ENCODE peak calls at places on chromosomes 7 and 10, in ten cellular contexts. One of them, this sample, is unnamed.

GRCh38 chr7:76179686-76180085 is 22.0 kb upstream of the SRRM3 start:
- DNase-seq in heart right ventricle: no peak
- DNase-seq in IMR-90: no peak
- DNase-seq in foreskin fibroblast: no peak
- DNase-seq in AG10803: no peak
- DNase-seq in AG04449: no peak
- DNase-seq in keratinocyte: no peak
- DNase-seq in GM23248: no peak
- DNase-seq in HFF-Myc: no peak
- DNase-seq in CD8-positive, alpha-beta memory T cell: no peak
- DNase-seq in this sample: no peak

GRCh38 chr10:802506-802905 is 113.0 kb upstream of the DIP2C start:
- DNase-seq in heart right ventricle: no peak
- DNase-seq in IMR-90: no peak
- DNase-seq in foreskin fibroblast: no peak
- DNase-seq in AG10803: no peak
- DNase-seq in AG04449: no peak
- DNase-seq in keratinocyte: no peak
- DNase-seq in GM23248: no peak
- DNase-seq in HFF-Myc: no peak
- DNase-seq in CD8-positive, alpha-beta memory T cell: no peak
- DNase-seq in this sample: no peak

GRCh38 chr7:51774178-51774577 is 457.6 kb upstream of the COBL start:
- DNase-seq in heart right ventricle: no peak
- DNase-seq in IMR-90: no peak
- DNase-seq in foreskin fibroblast: no peak
- DNase-seq in AG10803: no peak
- DNase-seq in AG04449: no peak
- DNase-seq in keratinocyte: no peak
- DNase-seq in GM23248: no peak
- DNase-seq in HFF-Myc: no peak
- DNase-seq in CD8-positive, alpha-beta memory T cell: no peak
- DNase-seq in this sample: no peak

GRCh38 chr7:128168667-128169210 is 72.3 kb upstream of the LEP start:
- DNase-seq in heart right ventricle: peak; percentile 34
- DNase-seq in IMR-90: no peak
- DNase-seq in foreskin fibroblast: no peak
- DNase-seq in AG10803: peak; percentile 7
- DNase-seq in AG04449: no peak
- DNase-seq in keratinocyte: no peak
- DNase-seq in GM23248: peak; percentile 46
- DNase-seq in HFF-Myc: no peak
- DNase-seq in CD8-positive, alpha-beta memory T cell: no peak
- DNase-seq in this sample: no peak

GRCh38 chr7:45588466-45588865 is 14.3 kb downstream of the ADCY1 start:
- DNase-seq in heart right ventricle: no peak
- DNase-seq in IMR-90: no peak
- DNase-seq in foreskin fibroblast: no peak
- DNase-seq in AG10803: no peak
- DNase-seq in AG04449: no peak
- DNase-seq in keratinocyte: no peak
- DNase-seq in GM23248: no peak
- DNase-seq in HFF-Myc: no peak
- DNase-seq in CD8-positive, alpha-beta memory T cell: no peak
- DNase-seq in this sample: no peak

GRCh38 chr10:42830237-42830636 is 47.6 kb downstream of the BMS1 start:
- DNase-seq in heart right ventricle: no peak
- DNase-seq in IMR-90: no peak
- DNase-seq in foreskin fibroblast: no peak
- DNase-seq in AG10803: no peak
- DNase-seq in AG04449: no peak
- DNase-seq in keratinocyte: no peak
- DNase-seq in GM23248: no peak
- DNase-seq in HFF-Myc: no peak
- DNase-seq in CD8-positive, alpha-beta memory T cell: no peak
- DNase-seq in this sample: no peak

GRCh38 chr7:29807179-29807841 is 1.0 kb downstream of the WIPF3 start:
- DNase-seq in heart right ventricle: peak; percentile 64
- DNase-seq in IMR-90: no peak
- DNase-seq in foreskin fibroblast: no peak
- DNase-seq in AG10803: peak; percentile 5
- DNase-seq in AG04449: no peak
- DNase-seq in keratinocyte: no peak
- DNase-seq in GM23248: peak; percentile 41
- DNase-seq in HFF-Myc: no peak
- DNase-seq in CD8-positive, alpha-beta memory T cell: no peak
- DNase-seq in this sample: no peak

GRCh38 chr10:34666008-34666700 is 148.9 kb downstream of the PARD3 start:
- DNase-seq in heart right ventricle: no peak
- DNase-seq in IMR-90: peak; percentile 94
- DNase-seq in foreskin fibroblast: peak; percentile 80
- DNase-seq in AG10803: peak; percentile 94
- DNase-seq in AG04449: peak; percentile 70
- DNase-seq in keratinocyte: peak; percentile 83
- DNase-seq in GM23248: peak; percentile 96
- DNase-seq in HFF-Myc: peak; percentile 82
- DNase-seq in CD8-positive, alpha-beta memory T cell: no peak
- DNase-seq in this sample: peak; percentile 63

GRCh38 chr10:3530346-3531096 is 254.5 kb downstream of the KLF6 start:
- DNase-seq in heart right ventricle: no peak
- DNase-seq in IMR-90: peak; percentile 68
- DNase-seq in foreskin fibroblast: no peak
- DNase-seq in AG10803: no peak
- DNase-seq in AG04449: no peak
- DNase-seq in keratinocyte: peak; percentile 54
- DNase-seq in GM23248: peak; percentile 79
- DNase-seq in HFF-Myc: no peak
- DNase-seq in CD8-positive, alpha-beta memory T cell: no peak
- DNase-seq in this sample: peak; percentile 57

GRCh38 chr7:69748530-69748929 is 150.3 kb downstream of the AUTS2 start:
- DNase-seq in heart right ventricle: no peak
- DNase-seq in IMR-90: no peak
- DNase-seq in foreskin fibroblast: no peak
- DNase-seq in AG10803: peak; percentile 33
- DNase-seq in AG04449: no peak
- DNase-seq in keratinocyte: no peak
- DNase-seq in GM23248: peak; percentile 36
- DNase-seq in HFF-Myc: no peak
- DNase-seq in CD8-positive, alpha-beta memory T cell: no peak
- DNase-seq in this sample: no peak

GRCh38 chr10:130222381-130222780 is 86.2 kb downstream of the GLRX3 start:
- DNase-seq in heart right ventricle: no peak
- DNase-seq in IMR-90: no peak
- DNase-seq in foreskin fibroblast: no peak
- DNase-seq in AG10803: no peak
- DNase-seq in AG04449: no peak
- DNase-seq in keratinocyte: no peak
- DNase-seq in GM23248: no peak
- DNase-seq in HFF-Myc: no peak
- DNase-seq in CD8-positive, alpha-beta memory T cell: no peak
- DNase-seq in this sample: no peak

GRCh38 chr7:73770002-73770859 is at the start of gene CLDN3:
- DNase-seq in heart right ventricle: no peak
- DNase-seq in IMR-90: no peak
- DNase-seq in foreskin fibroblast: no peak
- DNase-seq in AG10803: no peak
- DNase-seq in AG04449: no peak
- DNase-seq in keratinocyte: no peak
- DNase-seq in GM23248: peak; percentile 40
- DNase-seq in HFF-Myc: no peak
- DNase-seq in CD8-positive, alpha-beta memory T cell: no peak
- DNase-seq in this sample: no peak

GRCh38 chr7:22129166-22129565 is 183.5 kb upstream of the CDCA7L start:
- DNase-seq in heart right ventricle: no peak
- DNase-seq in IMR-90: no peak
- DNase-seq in foreskin fibroblast: no peak
- DNase-seq in AG10803: no peak
- DNase-seq in AG04449: no peak
- DNase-seq in keratinocyte: no peak
- DNase-seq in GM23248: no peak
- DNase-seq in HFF-Myc: no peak
- DNase-seq in CD8-positive, alpha-beta memory T cell: no peak
- DNase-seq in this sample: no peak

GRCh38 chr10:114041166-114041565 is 2.5 kb upstream of the ADRB1 start:
- DNase-seq in heart right ventricle: peak; percentile 19
- DNase-seq in IMR-90: no peak
- DNase-seq in foreskin fibroblast: no peak
- DNase-seq in AG10803: no peak
- DNase-seq in AG04449: no peak
- DNase-seq in keratinocyte: no peak
- DNase-seq in GM23248: no peak
- DNase-seq in HFF-Myc: no peak
- DNase-seq in CD8-positive, alpha-beta memory T cell: no peak
- DNase-seq in this sample: no peak
- H3K4me3 ChIP-seq in heart right ventricle: no peak overlapping the region
- H3K4me3 ChIP-seq in IMR-90: no peak overlapping the region
- H3K4me3 ChIP-seq in foreskin fibroblast: no peak overlapping the region
- H3K4me3 ChIP-seq in AG10803: no peak overlapping the region
- H3K4me3 ChIP-seq in AG04449: no peak overlapping the region
- H3K4me3 ChIP-seq in keratinocyte: no peak overlapping the region
- H3K4me3 ChIP-seq in GM23248: no peak overlapping the region
- H3K4me3 ChIP-seq in HFF-Myc: no peak overlapping the region
- H3K4me3 ChIP-seq in CD8-positive, alpha-beta memory T cell: no peak overlapping the region
- H3K4me3 ChIP-seq in this sample: no peak overlapping the region

GRCh38 chr7:2735744-2736143 is 47.7 kb downstream of the AMZ1 start:
- DNase-seq in heart right ventricle: no peak
- DNase-seq in IMR-90: no peak
- DNase-seq in foreskin fibroblast: no peak
- DNase-seq in AG10803: no peak
- DNase-seq in AG04449: no peak
- DNase-seq in keratinocyte: no peak
- DNase-seq in GM23248: no peak
- DNase-seq in HFF-Myc: no peak
- DNase-seq in CD8-positive, alpha-beta memory T cell: no peak
- DNase-seq in this sample: no peak

GRCh38 chr7:2734084-2734601 is 46.1 kb downstream of the AMZ1 start:
- DNase-seq in heart right ventricle: no peak
- DNase-seq in IMR-90: no peak
- DNase-seq in foreskin fibroblast: no peak
- DNase-seq in AG10803: no peak
- DNase-seq in AG04449: no peak
- DNase-seq in keratinocyte: no peak
- DNase-seq in GM23248: no peak
- DNase-seq in HFF-Myc: no peak
- DNase-seq in CD8-positive, alpha-beta memory T cell: no peak
- DNase-seq in this sample: no peak

GRCh38 chr7:2736411-2736914 is 48.5 kb downstream of the AMZ1 start:
- DNase-seq in heart right ventricle: no peak
- DNase-seq in IMR-90: no peak
- DNase-seq in foreskin fibroblast: no peak
- DNase-seq in AG10803: no peak
- DNase-seq in AG04449: no peak
- DNase-seq in keratinocyte: no peak
- DNase-seq in GM23248: no peak
- DNase-seq in HFF-Myc: no peak
- DNase-seq in CD8-positive, alpha-beta memory T cell: no peak
- DNase-seq in this sample: no peak

GRCh38 chr7:2732959-2733584 is 45.1 kb downstream of the AMZ1 start:
- DNase-seq in heart right ventricle: peak; percentile 67
- DNase-seq in IMR-90: peak; percentile 41
- DNase-seq in foreskin fibroblast: peak; percentile 83
- DNase-seq in AG10803: peak; percentile 68
- DNase-seq in AG04449: no peak
- DNase-seq in keratinocyte: no peak
- DNase-seq in GM23248: peak; percentile 64
- DNase-seq in HFF-Myc: no peak
- DNase-seq in CD8-positive, alpha-beta memory T cell: no peak
- DNase-seq in this sample: peak; percentile 74

GRCh38 chr7:2734761-2735571 is 47.0 kb downstream of the AMZ1 start:
- DNase-seq in heart right ventricle: no peak
- DNase-seq in IMR-90: no peak
- DNase-seq in foreskin fibroblast: peak; percentile 46
- DNase-seq in AG10803: no peak
- DNase-seq in AG04449: no peak
- DNase-seq in keratinocyte: no peak
- DNase-seq in GM23248: no peak
- DNase-seq in HFF-Myc: no peak
- DNase-seq in CD8-positive, alpha-beta memory T cell: no peak
- DNase-seq in this sample: no peak
- H3K4me3 ChIP-seq in heart right ventricle: no peak overlapping the region
- H3K4me3 ChIP-seq in IMR-90: no peak overlapping the region
- H3K4me3 ChIP-seq in foreskin fibroblast: no peak overlapping the region
- H3K4me3 ChIP-seq in AG10803: no peak overlapping the region
- H3K4me3 ChIP-seq in AG04449: no peak overlapping the region
- H3K4me3 ChIP-seq in keratinocyte: no peak overlapping the region
- H3K4me3 ChIP-seq in GM23248: no peak overlapping the region
- H3K4me3 ChIP-seq in HFF-Myc: no peak overlapping the region
- H3K4me3 ChIP-seq in CD8-positive, alpha-beta memory T cell: no peak overlapping the region
- H3K4me3 ChIP-seq in this sample: no peak overlapping the region

GRCh38 chr7:54812747-54813146 is 53.7 kb upstream of the SEC61G start:
- DNase-seq in heart right ventricle: no peak
- DNase-seq in IMR-90: peak; percentile 17
- DNase-seq in foreskin fibroblast: no peak
- DNase-seq in AG10803: no peak
- DNase-seq in AG04449: no peak
- DNase-seq in keratinocyte: no peak
- DNase-seq in GM23248: no peak
- DNase-seq in HFF-Myc: no peak
- DNase-seq in CD8-positive, alpha-beta memory T cell: no peak
- DNase-seq in this sample: no peak
- H3K4me3 ChIP-seq in heart right ventricle: no peak overlapping the region
- H3K4me3 ChIP-seq in IMR-90: no peak overlapping the region
- H3K4me3 ChIP-seq in foreskin fibroblast: no peak overlapping the region
- H3K4me3 ChIP-seq in AG10803: no peak overlapping the region
- H3K4me3 ChIP-seq in AG04449: no peak overlapping the region
- H3K4me3 ChIP-seq in keratinocyte: no peak overlapping the region
- H3K4me3 ChIP-seq in GM23248: no peak overlapping the region
- H3K4me3 ChIP-seq in HFF-Myc: no peak overlapping the region
- H3K4me3 ChIP-seq in CD8-positive, alpha-beta memory T cell: no peak overlapping the region
- H3K4me3 ChIP-seq in this sample: no peak overlapping the region

DNA sequence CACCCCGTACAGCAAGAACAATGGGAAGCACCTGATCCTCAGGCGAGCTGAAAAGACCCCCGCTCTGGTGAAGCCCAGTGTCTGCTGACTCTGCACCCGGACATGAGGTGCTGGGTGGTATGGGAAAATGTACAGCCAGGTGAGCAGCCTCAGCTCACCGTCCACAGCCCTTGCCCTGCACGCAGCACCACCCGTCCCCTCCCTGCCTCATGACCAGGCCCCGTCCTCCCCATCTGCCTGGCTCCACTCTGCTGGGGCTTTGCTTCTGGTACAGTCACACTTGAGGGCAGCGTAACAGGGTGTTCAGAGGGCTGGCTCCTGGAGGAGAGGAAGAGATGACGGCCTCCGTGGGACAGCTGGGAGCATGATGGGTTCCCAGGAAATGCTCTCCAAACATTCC is 49.1 kb downstream of the NCAPG2 start:
- DNase-seq in heart right ventricle: no peak
- DNase-seq in IMR-90: no peak
- DNase-seq in foreskin fibroblast: no peak
- DNase-seq in AG10803: no peak
- DNase-seq in AG04449: no peak
- DNase-seq in keratinocyte: no peak
- DNase-seq in GM23248: no peak
- DNase-seq in HFF-Myc: no peak
- DNase-seq in CD8-positive, alpha-beta memory T cell: no peak
- DNase-seq in this sample: no peak
- H3K4me3 ChIP-seq in heart right ventricle: no peak overlapping the region
- H3K4me3 ChIP-seq in IMR-90: no peak overlapping the region
- H3K4me3 ChIP-seq in foreskin fibroblast: no peak overlapping the region
- H3K4me3 ChIP-seq in AG10803: no peak overlapping the region
- H3K4me3 ChIP-seq in AG04449: no peak overlapping the region
- H3K4me3 ChIP-seq in keratinocyte: no peak overlapping the region
- H3K4me3 ChIP-seq in GM23248: no peak overlapping the region
- H3K4me3 ChIP-seq in HFF-Myc: no peak overlapping the region
- H3K4me3 ChIP-seq in CD8-positive, alpha-beta memory T cell: no peak overlapping the region
- H3K4me3 ChIP-seq in this sample: no peak overlapping the region